ENCODE peak calls at places on chromosomes 7 and 10, in five cellular contexts. H is GM13977; N is spleen; T is CD4-positive, alpha-beta T cell; Q is neural crest cell. D is an unnamed sample.

GRCh38 chr10:34190594-34190993 is 624.5 kb downstream of the PARD3 start:
- DNase-seq in H (no peak), T (no peak), N (no peak), Q (no peak), D (no peak)

GRCh38 chr7:117269895-117270294 is 53.0 kb downstream of the WNT2 start:
- DNase-seq in T (no peak), Q (no peak), N (no peak), H (no peak), D (no peak)

GRCh38 chr7:8638076-8638475 is 204.7 kb downstream of the NXPH1 start:
- DNase-seq in H (no peak), T (no peak), N (no peak), Q (no peak), D (no peak)

GRCh38 chr10:122493761-122494160 is 32.4 kb downstream of the HTRA1 start:
- DNase-seq in T (no peak), Q (no peak), H (no peak), N (no peak), D (no peak)

GRCh38 chr7:138460176-138460648 is at the start of gene TRIM24:
- DNase-seq in N (peak), T (no peak), Q (peak), H (no peak), D (no peak)

GRCh38 chr10:79493806-79494205 is 18.5 kb upstream of the EIF5AL1 start:
- DNase-seq in N (no peak), H (no peak), T (no peak), Q (no peak), D (no peak)

GRCh38 chr10:26213157-26213780 is 3.3 kb upstream of the GAD2 start:
- DNase-seq in T (no peak), N (no peak), Q (no peak), H (no peak), D (no peak)

GRCh38 chr10:102770108-102770482 is 26.3 kb downstream of the WBP1L start:
- DNase-seq in Q (no peak), H (no peak), T (no peak), N (no peak), D (no peak)

GRCh38 chr7:27793780-27794179 is 53.8 kb downstream of the TAX1BP1 start:
- DNase-seq in Q (no peak), N (no peak), H (no peak), T (no peak), D (no peak)

GRCh38 chr7:140649566-140650205 is 9.1 kb upstream of the DENND2A start:
- DNase-seq in N (peak), Q (no peak), H (no peak), T (no peak), D (no peak)

GRCh38 chr7:36278069-36278766 is 111.4 kb upstream of the ANLN start:
- DNase-seq in Q (no peak), N (no peak), T (no peak), H (no peak), D (no peak)

GRCh38 chr10:49118450-49118849 is 3.1 kb upstream of the VSTM4 start:
- DNase-seq in N (no peak), T (no peak), H (no peak), Q (no peak), D (no peak)

GRCh38 chr10:132984008-132984295 is 41.6 kb upstream of the CFAP46 start:
- DNase-seq in T (no peak), H (no peak), Q (no peak), N (no peak), D (no peak)

GRCh38 chr10:93657757-93658156 is 44.6 kb downstream of the FRA10AC1 start:
- DNase-seq in T (no peak), N (no peak), Q (no peak), H (no peak), D (no peak)

GRCh38 chr7:27804139-27804538 is 64.2 kb downstream of the TAX1BP1 start:
- DNase-seq in N (no peak), Q (no peak), T (no peak), H (no peak), D (no peak)

GRCh38 chr10:43866712-43867111 is 218.0 kb upstream of the ZNF32 start:
- DNase-seq in Q (no peak), H (no peak), T (no peak), N (no peak), D (no peak)

GRCh38 chr10:16606421-16606820 is 84.7 kb upstream of the C1QL3 start:
- DNase-seq in Q (no peak), H (no peak), N (no peak), T (no peak), D (no peak)

GRCh38 chr7:111640416-111640815 is 78.1 kb upstream of the IMMP2L start:
- DNase-seq in H (no peak), Q (no peak), T (no peak), N (no peak), D (no peak)

GRCh38 chr10:5041471-5042023 is 37.9 kb upstream of the AKR1C2 start:
- DNase-seq in Q (no peak), T (no peak), H (no peak), N (no peak), D (no peak)

DNA sequence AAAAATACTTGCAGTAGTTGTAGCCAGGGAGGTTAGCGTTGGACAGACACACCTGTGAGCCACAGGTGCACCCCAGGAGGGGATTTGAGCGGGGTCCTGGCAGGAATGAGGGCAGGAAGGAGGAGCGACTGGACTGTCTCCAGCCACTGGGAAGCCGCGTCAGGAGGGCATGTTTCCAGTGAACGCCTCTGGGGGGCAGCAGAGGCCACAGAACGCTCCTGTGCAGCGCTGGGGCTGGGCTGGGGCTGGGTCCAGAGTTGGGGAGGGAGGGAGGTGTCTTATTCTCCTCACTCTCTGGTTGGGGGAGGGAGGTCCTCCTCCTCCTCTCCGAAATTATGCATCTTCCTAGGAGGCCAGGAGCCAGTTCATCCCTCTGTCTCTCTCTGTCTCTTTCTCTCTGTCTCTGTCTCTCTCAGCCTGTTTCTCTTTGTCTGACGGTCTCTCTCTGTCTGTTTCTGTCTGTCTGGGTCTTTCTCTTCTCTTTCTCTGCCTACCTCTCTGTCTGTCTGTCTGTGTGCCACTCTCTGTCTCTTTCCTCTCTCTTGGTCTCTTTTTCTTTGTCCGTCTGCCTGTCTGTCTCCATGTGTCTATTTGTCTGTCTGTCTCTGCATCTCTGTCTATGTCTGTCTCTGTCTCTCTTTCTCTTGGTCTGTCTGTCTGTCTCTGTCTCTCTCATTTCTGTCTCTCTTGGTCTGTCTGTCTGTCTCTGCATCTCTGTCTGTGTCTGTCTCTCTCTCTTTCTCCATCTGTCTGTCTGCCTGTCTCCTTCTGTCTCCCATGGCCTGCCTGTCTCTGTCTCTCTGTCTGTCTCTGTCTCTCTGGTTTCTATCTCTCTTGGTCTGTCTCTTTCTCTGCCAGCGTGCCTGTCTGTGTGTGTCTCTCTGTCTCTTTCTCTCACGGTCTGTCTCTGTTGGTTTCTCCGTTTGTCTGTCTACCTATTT is 9.9 kb upstream of the PSMG3 start:
- DNase-seq in Q (peak), N (peak), T (peak), H (peak), D (peak)
- TF ChIP-seq CTCF in Q (peak), N (peak), T (peak), H (peak), D (peak)

GRCh38 chr10:35510891-35511290 is 94.2 kb upstream of the GJD4 start:
- DNase-seq in H (no peak), Q (no peak), T (no peak), N (no peak), D (no peak)

GRCh38 chr10:35517431-35518181 is 87.5 kb upstream of the GJD4 start:
- DNase-seq in Q (no peak), N (no peak), T (no peak), H (no peak), D (no peak)

GRCh38 chr10:35511649-35512048 is 93.5 kb upstream of the GJD4 start:
- DNase-seq in T (no peak), Q (no peak), H (no peak), N (no peak), D (no peak)

DNA sequence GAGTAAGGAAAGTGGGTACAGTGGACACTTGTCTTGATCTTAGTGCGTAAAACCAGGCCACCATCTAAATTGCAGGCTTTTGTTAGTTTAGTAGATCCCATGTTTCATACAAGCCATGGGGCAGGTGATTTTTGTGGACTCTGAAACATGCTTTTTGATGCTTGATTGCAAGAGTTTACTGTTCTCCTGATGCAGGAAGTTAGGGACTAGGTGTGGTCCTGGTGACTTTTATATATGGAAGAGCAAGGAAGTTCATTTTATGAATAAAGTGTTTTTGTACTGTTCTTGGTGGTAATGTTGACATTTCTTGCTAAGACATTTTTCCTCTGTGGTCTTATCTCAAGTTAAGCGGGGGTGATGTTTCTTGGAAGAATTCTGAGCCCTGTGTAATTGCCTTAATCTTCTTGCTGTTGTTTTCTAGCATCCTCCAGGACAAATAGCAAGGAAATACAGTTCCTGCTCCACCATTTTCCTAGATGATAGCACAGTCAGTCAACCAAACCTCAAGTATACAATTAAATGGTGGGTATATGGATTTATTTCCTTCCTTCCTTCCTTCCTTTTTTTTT is 89.0 kb upstream of the GJD4 start:
- DNase-seq in H (no peak), T (no peak), Q (no peak), N (no peak), D (no peak)
- TF ChIP-seq CTCF in H (no peak), T (no peak), Q (no peak), N (no peak), D (no peak)

DNA sequence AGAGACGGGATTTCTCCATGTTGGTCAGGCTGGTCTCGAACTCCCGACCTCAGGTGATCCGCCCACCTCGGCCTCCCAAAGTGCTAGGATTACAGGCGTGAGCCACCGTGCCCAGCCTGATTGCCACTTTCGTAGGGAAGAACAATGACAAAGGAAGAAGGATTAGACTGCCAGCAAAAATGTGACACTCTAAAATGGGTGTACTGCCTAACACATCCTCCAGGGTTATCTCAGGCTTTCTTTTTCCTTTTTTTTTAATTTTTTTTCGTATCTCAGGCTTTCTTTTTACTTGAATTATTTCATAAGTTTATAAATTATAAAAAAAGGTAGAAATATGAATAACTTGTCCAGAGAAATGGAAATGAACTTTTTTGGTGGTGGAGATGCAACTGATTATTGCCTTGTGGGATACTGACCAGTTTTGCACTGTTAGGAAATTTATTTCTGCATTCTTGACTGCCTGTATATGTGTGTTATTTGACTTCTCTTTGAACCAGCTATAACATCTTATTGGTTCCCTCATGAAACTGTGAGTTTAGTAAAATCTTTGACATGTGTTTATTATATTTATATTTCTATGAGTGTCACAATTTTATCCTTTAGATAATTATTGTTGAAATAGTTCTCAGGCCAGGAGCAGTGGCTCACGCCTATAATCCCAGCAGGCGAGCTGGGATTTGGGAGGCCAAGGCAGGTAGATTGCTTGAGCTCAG is 56.8 kb downstream of the XRCC2 start:
- DNase-seq in T (no peak), H (no peak), Q (no peak), N (no peak), D (no peak)
- TF ChIP-seq CTCF in T (no peak), H (no peak), Q (peak), N (no peak), D (no peak)

DNA sequence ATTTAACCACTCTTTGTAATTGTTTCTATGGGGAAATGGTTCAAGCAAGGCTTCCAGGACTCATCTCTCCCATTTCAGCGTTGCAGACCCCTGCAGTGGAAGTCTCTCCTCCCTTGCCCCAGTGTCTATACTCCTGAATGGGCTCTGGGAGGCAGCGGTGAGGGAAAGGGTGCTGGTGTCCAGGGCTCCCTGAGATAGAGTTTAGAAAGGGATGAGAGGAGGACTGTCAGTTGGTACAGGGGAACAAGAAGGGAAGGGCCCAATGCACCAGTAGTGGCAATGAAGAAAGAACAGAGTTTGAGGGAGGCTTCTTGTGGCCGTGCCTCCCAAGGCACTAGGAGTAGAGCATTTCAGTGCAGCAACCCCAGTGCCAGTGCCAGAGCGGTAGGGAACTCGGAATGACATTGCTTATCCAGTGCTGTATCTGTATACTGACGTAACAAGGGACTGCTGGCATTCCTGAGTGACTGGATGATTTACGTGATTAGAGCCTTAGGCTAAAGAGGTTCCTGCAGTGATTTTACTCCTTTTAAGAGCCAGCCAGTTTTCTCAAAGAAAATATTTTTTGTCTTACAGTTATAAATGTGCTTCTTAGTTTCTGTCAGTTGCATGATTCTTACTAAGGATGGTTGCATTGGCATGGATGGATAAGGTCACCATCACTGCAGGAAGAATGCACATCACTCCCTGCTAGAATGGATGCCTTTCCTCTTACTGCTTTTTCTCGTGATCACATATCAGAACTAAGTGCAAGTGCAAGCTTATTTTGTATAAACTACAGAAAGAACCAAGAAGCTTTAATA is 28.0 kb downstream of the PRPF18 start:
- DNase-seq in H (no peak), N (no peak), T (no peak), Q (no peak), D (no peak)
- TF ChIP-seq CTCF in H (no peak), N (no peak), T (no peak), Q (peak), D (no peak)

GRCh38 chr10:13485623-13486022 is 43.2 kb downstream of the BEND7 start:
- DNase-seq in Q (no peak), H (no peak), N (no peak), T (no peak), D (no peak)
- TF ChIP-seq CTCF in Q (peak), H (no peak), N (no peak), T (no peak), D (no peak)

GRCh38 chr10:3231951-3232730 is 59.6 kb upstream of the PITRM1 start:
- DNase-seq in N (no peak), T (no peak), Q (no peak), H (no peak), D (no peak)
- TF ChIP-seq CTCF in N (no peak), T (no peak), Q (no peak), H (no peak), D (no peak)

GRCh38 chr7:6729492-6730342 is 23.0 kb upstream of the ZNF12 start:
- DNase-seq in Q (peak), T (peak), H (peak), N (peak), D (peak)
- TF ChIP-seq CTCF in Q (no peak), T (no peak), H (no peak), N (no peak), D (no peak)

D was measured in GM13976.